ENCODE peak calls at places on chromosomes 4 and X, in ten cellular contexts. U, C, B, E, X, K, V, D, N and R are unnamed samples.

GRCh38 chr4:53676402-53676871 is 85.2 kb upstream of the LNX1 start:
- DNase-seq in E (no peak), V (no peak), D (no peak), K (no peak), X (peak; percentile 53), C (no peak), N (peak; percentile 34), B (no peak), U (no peak), R (no peak)

GRCh38 chr4:41505161-41505653 is 32.8 kb upstream of the LIMCH1 start:
- DNase-seq in C (no peak), K (no peak), B (no peak), X (no peak), D (peak; percentile 67), V (no peak), U (no peak), E (peak; percentile 62), N (peak; percentile 84), R (peak; percentile 39)

GRCh38 chrX:123648028-123648810 is 84.6 kb downstream of the THOC2 start:
- DNase-seq in D (no peak), E (no peak), B (peak; percentile 33), N (peak; percentile 79), V (peak; percentile 54), C (no peak), X (no peak), K (no peak), U (peak; percentile 38), R (peak; percentile 51)

GRCh38 chr4:132809298-132810032 is 339.6 kb upstream of the PCDH10 start:
- DNase-seq in B (peak; percentile 2), U (no peak), E (no peak), K (no peak), V (no peak), D (no peak), C (no peak), N (no peak), X (no peak), R (no peak)

GRCh38 chr4:20984011-20984836 is 284.0 kb downstream of the PACRGL start:
- DNase-seq in E (no peak), N (no peak), V (no peak), U (no peak), K (no peak), X (no peak), B (no peak), C (no peak), D (peak; percentile 54), R (no peak)

GRCh38 chr4:48483006-48483776 is at the start of gene SLC10A4:
- DNase-seq in V (no peak), U (no peak), C (peak; percentile 11), D (peak; percentile 96), B (peak; percentile 50), E (no peak), X (no peak), N (no peak), K (no peak), R (no peak)

GRCh38 chr4:107989162-107989536 is 540 bp upstream of the HADH start:
- DNase-seq in C (no peak), X (no peak), E (no peak), K (no peak), D (no peak), V (no peak), N (no peak), U (no peak), B (no peak), R (no peak)

GRCh38 chr4:83536649-83537352 is 893 bp downstream of the GPAT3 start:
- DNase-seq in V (peak; percentile 52), D (no peak), X (peak; percentile 18), U (no peak), E (no peak), K (no peak), C (no peak), N (peak; percentile 3), B (no peak), R (no peak)

GRCh38 chr4:55509272-55509671 is 37.4 kb downstream of the CLOCK start:
- DNase-seq in E (no peak), K (no peak), X (no peak), B (no peak), V (no peak), C (no peak), D (no peak), U (no peak), N (peak; percentile 51), R (no peak)

GRCh38 chr4:55512922-55513571 is 33.7 kb downstream of the CLOCK start:
- DNase-seq in C (no peak), E (no peak), U (no peak), N (no peak), D (no peak), K (no peak), V (no peak), X (no peak), B (no peak), R (no peak)

GRCh38 chr4:55507612-55508011 is 39.1 kb downstream of the CLOCK start:
- DNase-seq in B (no peak), U (no peak), E (no peak), V (no peak), D (no peak), K (no peak), X (no peak), C (no peak), N (no peak), R (no peak)

GRCh38 chr4:55510685-55511084 is 36.0 kb downstream of the CLOCK start:
- DNase-seq in U (no peak), V (no peak), E (no peak), K (no peak), B (no peak), N (no peak), D (no peak), X (no peak), C (no peak), R (no peak)

DNA sequence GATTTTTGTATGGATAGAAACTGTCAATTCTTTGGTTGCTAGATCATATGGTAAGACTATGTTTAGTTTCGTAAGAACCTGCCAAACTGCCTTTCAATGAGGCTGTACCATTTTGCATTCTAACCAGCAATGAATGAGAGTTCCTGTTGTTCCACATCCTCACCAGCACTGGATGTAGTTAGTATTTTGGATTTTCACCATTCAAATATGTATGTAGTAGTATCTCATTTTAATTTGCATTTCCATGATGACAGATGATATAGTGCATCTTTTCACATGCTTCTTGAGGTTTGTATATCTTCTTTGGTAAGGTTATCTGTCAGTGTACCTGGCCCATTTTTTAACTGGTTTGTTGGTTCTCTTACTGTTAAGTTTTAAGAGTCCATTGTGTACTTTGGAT is 34.6 kb downstream of the CLOCK start:
- DNase-seq in V (no peak), U (no peak), E (no peak), B (no peak), D (no peak), C (no peak), K (no peak), N (no peak), X (no peak), R (no peak)
- H3K4me3 ChIP-seq in V (no peak overlapping the region), U (no peak overlapping the region), E (no peak overlapping the region), B (no peak overlapping the region), D (no peak overlapping the region), C (no peak overlapping the region), K (no peak overlapping the region), N (no peak overlapping the region), X (no peak overlapping the region), R (no peak overlapping the region)

DNA sequence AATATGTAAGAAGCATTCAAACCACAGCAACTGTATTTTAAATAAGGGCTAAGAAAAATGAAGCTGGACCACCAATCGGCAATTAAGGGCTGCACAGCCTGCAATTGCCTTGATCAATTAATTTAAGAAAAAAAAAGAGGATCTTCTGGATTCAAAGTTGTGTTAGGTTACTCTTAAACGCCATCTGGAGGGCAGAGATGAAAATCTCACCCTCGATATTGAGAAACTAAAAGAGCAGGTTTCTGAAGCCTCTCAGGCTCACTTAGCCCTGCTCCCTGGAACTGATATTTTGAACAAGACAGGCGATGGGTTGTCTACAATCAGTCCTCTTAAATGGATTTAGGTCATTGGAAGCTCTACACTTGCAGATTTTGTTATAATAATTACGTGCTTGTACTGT is 579.4 kb downstream of the GRXCR1 start:
- DNase-seq in K (no peak), C (no peak), D (no peak), U (no peak), E (no peak), X (no peak), V (no peak), N (no peak), B (no peak), R (no peak)
- TF ChIP-seq CTCF in K (no peak), C (peak; percentile 33), D (peak; percentile 33), U (peak; percentile 2), E (no peak), X (no peak), V (no peak), N (no peak), B (no peak), R (no peak)

GRCh38 chrX:47216393-47216925 is 2.0 kb upstream of the CDK16 start:
- DNase-seq in U (no peak), B (no peak), X (no peak), V (no peak), K (no peak), E (no peak), N (peak; percentile 23), D (no peak), C (no peak), R (no peak)

GRCh38 chrX:47217852-47218279 is 615 bp upstream of the CDK16 start:
- DNase-seq in D (peak; percentile 95), X (peak; percentile 100), U (peak; percentile 92), V (peak; percentile 100), E (peak; percentile 97), C (peak; percentile 93), B (peak; percentile 90), K (peak; percentile 92), N (peak; percentile 99), R (peak; percentile 85)

GRCh38 chrX:47218920-47219815 is 687 bp downstream of the CDK16 start:
- DNase-seq in N (no peak), E (peak; percentile 36), U (no peak), X (peak; percentile 49), D (peak; percentile 71), K (no peak), V (peak; percentile 73), B (peak; percentile 24), C (peak; percentile 55), R (no peak)

GRCh38 chrX:47218280-47218919 is at the start of gene CDK16:
- DNase-seq in X (peak; percentile 82), N (peak; percentile 83), K (peak; percentile 37), B (peak; percentile 82), V (peak; percentile 90), E (peak; percentile 58), D (peak; percentile 96), C (peak; percentile 97), U (peak; percentile 43), R (no peak)

DNA sequence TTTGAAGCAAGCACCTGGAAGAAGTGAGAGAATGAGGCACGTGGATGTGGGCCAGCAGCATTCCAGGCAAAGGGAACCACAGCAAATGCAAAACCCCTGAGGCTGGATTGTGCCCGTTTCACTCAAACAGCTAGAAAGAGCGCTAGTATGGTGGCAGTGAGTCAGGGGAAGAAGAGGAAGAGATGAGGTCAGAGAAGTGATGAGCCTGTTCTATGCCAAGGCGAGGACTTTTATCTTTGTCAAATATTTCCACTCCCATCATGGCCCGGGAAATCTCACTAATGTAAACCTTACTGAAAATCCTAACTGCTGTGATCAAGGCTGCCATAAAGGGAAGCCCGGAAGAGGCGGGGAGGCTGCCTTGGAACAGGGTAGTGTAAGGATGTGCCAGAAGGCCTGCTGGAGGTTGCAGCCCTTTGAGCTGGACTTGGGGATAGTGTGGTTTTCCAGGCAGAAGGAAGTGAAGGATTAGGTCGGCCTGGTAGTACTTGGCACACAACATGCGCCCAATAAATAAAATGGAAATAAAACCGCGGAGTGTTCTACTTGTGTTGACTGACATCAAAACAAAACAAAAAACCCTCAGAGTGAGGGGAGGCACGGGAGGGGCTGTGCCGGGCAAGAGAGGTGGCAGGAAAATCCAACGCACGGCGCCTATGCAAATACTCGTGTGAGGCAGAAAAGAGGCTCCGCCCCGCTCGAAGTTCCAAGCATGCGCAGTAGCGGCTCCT is 1.2 kb upstream of the CDK16 start:
- DNase-seq in D (peak; percentile 49), X (peak; percentile 44), N (peak; percentile 69), E (peak; percentile 29), U (no peak), K (no peak), B (peak; percentile 14), C (no peak), V (no peak), R (no peak)
- H3K4me3 ChIP-seq in D (peak overlapping the region; percentile 23), X (peak overlapping the region; percentile 47), N (no peak overlapping the region), E (peak overlapping the region; percentile 31), U (no peak overlapping the region), K (peak overlapping the region; percentile 30), B (peak overlapping the region; percentile 16), C (no peak overlapping the region), V (no peak overlapping the region), R (peak overlapping the region; percentile 27)

GRCh38 chr4:180059216-180059881 is 2183.9 kb upstream of the TENM3 start:
- DNase-seq in V (no peak), X (no peak), D (peak; percentile 31), E (no peak), N (peak; percentile 8), C (peak; percentile 53), K (no peak), B (peak; percentile 0), U (no peak), R (no peak)

GRCh38 chr4:180057198-180057821 is 2185.9 kb upstream of the TENM3 start:
- DNase-seq in K (no peak), E (no peak), B (peak; percentile 1), N (peak; percentile 1), X (no peak), V (no peak), C (no peak), D (peak; percentile 18), U (no peak), R (no peak)

GRCh38 chr4:180060159-180060889 is 2182.9 kb upstream of the TENM3 start:
- DNase-seq in C (no peak), D (peak; percentile 11), X (no peak), V (no peak), U (no peak), K (no peak), B (peak; percentile 1), E (no peak), N (peak; percentile 38), R (no peak)

GRCh38 chr4:180057891-180058643 is 2185.1 kb upstream of the TENM3 start:
- DNase-seq in U (no peak), E (no peak), N (peak; percentile 38), K (no peak), X (no peak), B (peak; percentile 3), D (peak; percentile 53), V (peak; percentile 46), C (peak; percentile 68), R (no peak)

DNA sequence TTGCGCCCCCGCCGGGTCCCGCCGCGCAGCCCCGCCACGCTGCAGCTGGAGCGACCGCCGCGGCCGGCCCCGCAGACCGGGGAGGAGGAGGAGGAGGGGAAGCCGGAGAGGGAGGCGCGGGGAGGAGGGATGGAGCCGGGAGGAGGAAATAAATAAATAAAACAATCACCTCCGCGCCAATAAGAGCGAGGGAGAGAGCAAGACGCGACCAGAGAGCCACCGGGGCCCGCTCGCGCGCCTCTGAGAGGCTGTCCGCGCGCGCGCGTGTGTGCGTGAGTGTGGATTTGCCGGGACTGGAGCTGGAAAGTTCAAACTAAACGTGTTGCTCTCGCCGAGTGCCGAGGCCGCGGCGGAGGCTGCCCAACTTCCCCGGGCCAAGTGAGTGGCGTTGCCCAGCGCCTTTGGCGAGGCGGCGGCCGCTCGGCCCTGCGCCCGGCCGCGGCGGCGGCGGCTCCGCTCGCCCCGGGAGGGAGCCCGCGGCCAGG is 2184.4 kb upstream of the TENM3 start:
- DNase-seq in X (no peak), V (peak; percentile 69), U (no peak), N (peak; percentile 68), K (no peak), E (no peak), B (peak; percentile 10), D (peak; percentile 63), C (peak; percentile 77), R (no peak)
- TF ChIP-seq CTCF in X (no peak), V (no peak), U (no peak), N (no peak), K (no peak), E (no peak), B (no peak), D (no peak), C (no peak), R (no peak)